ENCODE peak calls at places on chromosomes 1 and 21, in ten cellular contexts. M is AG04449, S is astrocyte of the spinal cord, O is AG09309, V is psoas muscle, N is GM12864, B is adrenal gland, W is K562, Y is HFF-Myc, R is GM13977. I is an unnamed sample.

GRCh38 chr1:62070384-62071011 is 124.2 kb upstream of the L1TD1 start:
- DNase-seq in B (peak), R (no peak), S (peak), M (peak), O (no peak), W (peak), V (no peak), N (no peak), Y (no peak), I (no peak)

GRCh38 chr1:48560577-48560976 is 88.6 kb upstream of the SPATA6 start:
- DNase-seq in V (no peak), W (no peak), R (no peak), S (no peak), O (no peak), M (no peak), N (no peak), B (no peak), Y (no peak), I (no peak)

GRCh38 chr1:44970317-44970716 is 16.1 kb downstream of the EIF2B3 start:
- DNase-seq in S (peak), O (peak), B (no peak), Y (peak), W (no peak), N (no peak), V (no peak), M (no peak), R (no peak), I (no peak)

GRCh38 chr1:20371411-20371810 is 80.7 kb downstream of the VWA5B1 start:
- DNase-seq in O (no peak), M (no peak), S (peak), N (no peak), R (no peak), Y (no peak), W (no peak), V (no peak), B (peak), I (no peak)

GRCh38 chr21:41425954-41426655 is at the start of gene MX1:
- DNase-seq in R (peak), N (peak), O (no peak), W (no peak), S (peak), Y (no peak), M (no peak), B (peak), V (peak), I (peak)

GRCh38 chr1:201648911-201649775 is 110.2 kb downstream of the NAV1 start:
- DNase-seq in V (no peak), Y (no peak), M (no peak), R (peak), N (no peak), O (no peak), S (peak), W (peak), B (no peak), I (peak)

GRCh38 chr1:234230414-234230862 is 142.8 kb upstream of the COA6 start:
- DNase-seq in R (peak), N (no peak), S (peak), Y (no peak), B (no peak), O (no peak), V (no peak), W (no peak), M (no peak), I (peak)

GRCh38 chr1:26237230-26237966 is 3.4 kb downstream of the CEP85 start:
- DNase-seq in S (peak), N (no peak), R (no peak), W (no peak), Y (no peak), B (no peak), M (no peak), V (no peak), O (no peak), I (no peak)

GRCh38 chr1:34870395-34870794 is 10.8 kb upstream of the SMIM12 start:
- DNase-seq in S (no peak), Y (no peak), W (no peak), M (no peak), R (no peak), V (no peak), B (no peak), N (no peak), O (no peak), I (no peak)

GRCh38 chr1:6212193-6212959 is 6.5 kb downstream of the RNF207 start:
- DNase-seq in S (no peak), R (no peak), W (no peak), V (no peak), O (no peak), B (no peak), Y (no peak), M (no peak), N (no peak), I (peak)

DNA sequence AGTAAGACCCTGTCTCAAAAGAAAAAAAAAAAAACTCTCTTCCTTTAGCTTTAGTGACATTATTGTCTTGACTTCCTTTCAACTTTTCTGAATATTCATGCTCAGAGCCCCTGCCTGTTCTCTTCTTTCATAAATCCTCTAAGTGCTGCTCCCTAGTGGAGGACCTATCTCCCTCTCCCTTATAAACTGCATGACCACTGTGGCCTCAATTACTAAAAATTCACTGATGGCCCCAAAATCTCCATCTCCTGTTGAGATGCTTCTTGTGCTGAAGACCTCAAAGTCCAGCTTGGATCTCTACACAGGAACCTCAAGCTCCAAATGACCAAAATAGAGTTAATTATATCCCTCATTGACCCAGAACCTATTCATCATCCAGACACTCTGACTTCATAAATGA is 7.8 kb downstream of the ITLN1 start:
- DNase-seq in O (no peak), B (no peak), W (no peak), M (no peak), N (no peak), V (no peak), S (no peak), Y (no peak), R (peak), I (peak)
- TF ChIP-seq CTCF in O (no peak), B (no peak), W (peak), M (no peak), N (peak), V (no peak), S (no peak), Y (no peak), R (peak), I (peak)

DNA sequence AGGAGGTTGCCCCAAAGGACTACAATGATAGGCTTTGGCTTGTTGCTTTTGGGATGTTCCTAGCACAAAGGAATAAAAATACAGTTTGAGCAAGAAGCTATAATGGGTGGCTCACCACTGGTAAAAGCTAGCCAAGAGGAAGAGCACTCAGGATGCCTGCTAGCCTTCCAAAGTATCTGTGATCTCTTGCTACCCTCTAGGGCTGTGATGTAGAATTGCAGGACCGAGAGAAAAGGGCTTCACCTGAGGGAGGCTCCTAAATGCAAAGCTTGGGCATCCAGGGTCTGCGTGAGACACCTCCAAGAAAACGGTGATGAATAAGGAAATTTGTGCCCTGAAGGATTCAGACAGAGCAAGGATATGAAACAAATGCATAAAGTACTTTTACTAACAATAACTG is 17.7 kb downstream of the IVL start:
- DNase-seq in R (peak), Y (no peak), N (no peak), B (no peak), M (peak), O (no peak), S (peak), V (no peak), W (no peak), I (peak)
- TF ChIP-seq CTCF in R (peak), Y (no peak), N (peak), B (no peak), M (peak), O (peak), S (peak), V (no peak), W (peak), I (peak)

GRCh38 chr1:22420456-22421053 is 31.1 kb upstream of the ZBTB40 start:
- DNase-seq in M (no peak), O (no peak), R (peak), N (no peak), V (peak), B (peak), S (peak), Y (peak), W (peak), I (peak)
- TF ChIP-seq CTCF in M (peak), O (peak), R (peak), N (peak), V (peak), B (peak), S (peak), Y (peak), W (peak), I (peak)

GRCh38 chr1:12230549-12231275 is 882 bp downstream of the VPS13D start:
- DNase-seq in V (peak), O (no peak), W (peak), B (peak), Y (no peak), S (no peak), N (no peak), R (peak), M (no peak), I (peak)

GRCh38 chr1:12229386-12229834 is 420 bp upstream of the VPS13D start:
- DNase-seq in W (no peak), N (no peak), S (no peak), Y (no peak), R (no peak), O (no peak), B (no peak), M (no peak), V (no peak), I (no peak)

GRCh38 chr1:12229835-12230548 is at the start of gene VPS13D:
- DNase-seq in S (peak), B (peak), V (peak), N (peak), W (peak), Y (no peak), R (peak), M (no peak), O (no peak), I (peak)

GRCh38 chr1:12232221-12232620 is 2.4 kb downstream of the VPS13D start:
- DNase-seq in N (no peak), S (no peak), Y (no peak), O (no peak), V (peak), R (no peak), M (no peak), B (peak), W (no peak), I (no peak)

GRCh38 chr1:12231276-12231595 is 1.4 kb downstream of the VPS13D start:
- DNase-seq in B (no peak), R (no peak), W (no peak), V (no peak), O (no peak), Y (no peak), S (no peak), M (no peak), N (no peak), I (no peak)
- TF ChIP-seq CTCF in B (no peak), R (no peak), W (no peak), V (no peak), O (no peak), Y (no peak), S (no peak), M (no peak), N (no peak), I (no peak)

GRCh38 chr1:90143522-90144050 is 148.7 kb downstream of the ZNF326 start:
- DNase-seq in R (no peak), V (no peak), M (no peak), O (no peak), Y (no peak), B (no peak), N (no peak), S (no peak), W (no peak), I (no peak)

GRCh38 chr1:90147093-90147492 is 152.2 kb downstream of the ZNF326 start:
- DNase-seq in Y (no peak), V (no peak), W (no peak), B (no peak), R (no peak), S (no peak), N (no peak), M (no peak), O (no peak), I (no peak)

GRCh38 chr1:90144820-90145219 is 149.9 kb downstream of the ZNF326 start:
- DNase-seq in B (no peak), S (no peak), O (no peak), V (no peak), R (no peak), N (no peak), M (no peak), W (no peak), Y (no peak), I (no peak)

GRCh38 chr1:90154711-90155110 is 159.8 kb downstream of the ZNF326 start:
- DNase-seq in Y (no peak), W (no peak), B (no peak), N (no peak), S (no peak), V (no peak), M (no peak), R (no peak), O (no peak), I (no peak)

GRCh38 chr1:90149101-90149500 is 154.2 kb downstream of the ZNF326 start:
- DNase-seq in R (no peak), W (no peak), S (no peak), Y (no peak), O (no peak), B (no peak), N (no peak), M (no peak), V (no peak), I (no peak)
- TF ChIP-seq CTCF in R (peak), W (peak), S (no peak), Y (no peak), O (no peak), B (no peak), N (no peak), M (no peak), V (no peak), I (no peak)

GRCh38 chr1:97196825-97197516 is 475.4 kb downstream of the PTBP2 start:
- DNase-seq in R (no peak), O (no peak), M (no peak), V (no peak), Y (no peak), B (no peak), S (no peak), W (no peak), N (no peak), I (peak)

GRCh38 chr1:97190326-97190725 is 468.7 kb downstream of the PTBP2 start:
- DNase-seq in Y (no peak), N (no peak), R (no peak), M (peak), V (no peak), O (no peak), S (peak), W (no peak), B (no peak), I (no peak)

GRCh38 chr1:97192872-97193572 is 471.4 kb downstream of the PTBP2 start:
- DNase-seq in V (no peak), B (no peak), W (no peak), R (no peak), O (peak), N (no peak), M (peak), S (peak), Y (peak), I (no peak)
- TF ChIP-seq CTCF in V (no peak), B (no peak), W (no peak), R (no peak), O (peak), N (no peak), M (no peak), S (peak), Y (no peak), I (no peak)